ENCODE peak calls at places on chromosomes 4 and X, in six cellular contexts. One of them, this sample, is unnamed.

GRCh38 chrX:153384390-153384789 is 16.8 kb downstream of the PNMA6E start:
- DNase-seq in Kasumi-1: no peak
- DNase-seq in stimulated activated CD8-positive, alpha-beta memory T cell treated with anti-CD3 and anti-CD28 coated beads, Interleukin-7, amount 100 ng/mL, for 24 hours: no peak
- DNase-seq in ascending aorta: no peak
- DNase-seq in activated CD4-positive, alpha-beta T cell treated with anti-CD3 and anti-CD28 coated beads, Interleukin-2, amount 50 U/mL, for 1 hour: no peak
- DNase-seq in fibroblast of the conjunctiva: no peak
- DNase-seq in this sample: no peak

GRCh38 chr4:120921456-120922389 is 803 bp downstream of the PRDM5 start:
- DNase-seq in stimulated activated CD8-positive, alpha-beta memory T cell treated with anti-CD3 and anti-CD28 coated beads, Interleukin-7, amount 100 ng/mL, for 24 hours: peak
- DNase-seq in Kasumi-1: peak
- DNase-seq in fibroblast of the conjunctiva: peak
- DNase-seq in activated CD4-positive, alpha-beta T cell treated with anti-CD3 and anti-CD28 coated beads, Interleukin-2, amount 50 U/mL, for 1 hour: peak
- DNase-seq in ascending aorta: peak
- DNase-seq in this sample: peak

GRCh38 chr4:76589872-76590846 is 155.1 kb downstream of the SHROOM3 start:
- DNase-seq in stimulated activated CD8-positive, alpha-beta memory T cell treated with anti-CD3 and anti-CD28 coated beads, Interleukin-7, amount 100 ng/mL, for 24 hours: no peak
- DNase-seq in ascending aorta: peak
- DNase-seq in Kasumi-1: no peak
- DNase-seq in activated CD4-positive, alpha-beta T cell treated with anti-CD3 and anti-CD28 coated beads, Interleukin-2, amount 50 U/mL, for 1 hour: no peak
- DNase-seq in fibroblast of the conjunctiva: peak
- DNase-seq in this sample: peak

GRCh38 chr4:130542953-130543352 is 1447.0 kb downstream of the C4orf33 start:
- DNase-seq in ascending aorta: no peak
- DNase-seq in fibroblast of the conjunctiva: no peak
- DNase-seq in Kasumi-1: no peak
- DNase-seq in activated CD4-positive, alpha-beta T cell treated with anti-CD3 and anti-CD28 coated beads, Interleukin-2, amount 50 U/mL, for 1 hour: no peak
- DNase-seq in stimulated activated CD8-positive, alpha-beta memory T cell treated with anti-CD3 and anti-CD28 coated beads, Interleukin-7, amount 100 ng/mL, for 24 hours: no peak
- DNase-seq in this sample: no peak

GRCh38 chrX:13252726-13253125 is 67.1 kb downstream of the ATXN3L start:
- DNase-seq in activated CD4-positive, alpha-beta T cell treated with anti-CD3 and anti-CD28 coated beads, Interleukin-2, amount 50 U/mL, for 1 hour: no peak
- DNase-seq in ascending aorta: no peak
- DNase-seq in stimulated activated CD8-positive, alpha-beta memory T cell treated with anti-CD3 and anti-CD28 coated beads, Interleukin-7, amount 100 ng/mL, for 24 hours: no peak
- DNase-seq in fibroblast of the conjunctiva: no peak
- DNase-seq in Kasumi-1: no peak
- DNase-seq in this sample: no peak

GRCh38 chr4:125735107-125735506 is 420.4 kb downstream of the FAT4 start:
- DNase-seq in ascending aorta: no peak
- DNase-seq in Kasumi-1: no peak
- DNase-seq in activated CD4-positive, alpha-beta T cell treated with anti-CD3 and anti-CD28 coated beads, Interleukin-2, amount 50 U/mL, for 1 hour: no peak
- DNase-seq in fibroblast of the conjunctiva: peak
- DNase-seq in stimulated activated CD8-positive, alpha-beta memory T cell treated with anti-CD3 and anti-CD28 coated beads, Interleukin-7, amount 100 ng/mL, for 24 hours: no peak
- DNase-seq in this sample: peak

GRCh38 chrX:50448565-50448964 is 22.1 kb downstream of the DGKK start:
- DNase-seq in fibroblast of the conjunctiva: no peak
- DNase-seq in activated CD4-positive, alpha-beta T cell treated with anti-CD3 and anti-CD28 coated beads, Interleukin-2, amount 50 U/mL, for 1 hour: no peak
- DNase-seq in stimulated activated CD8-positive, alpha-beta memory T cell treated with anti-CD3 and anti-CD28 coated beads, Interleukin-7, amount 100 ng/mL, for 24 hours: no peak
- DNase-seq in ascending aorta: no peak
- DNase-seq in Kasumi-1: peak
- DNase-seq in this sample: no peak

GRCh38 chr4:119300388-119301131 is 21.4 kb downstream of the FABP2 start:
- DNase-seq in ascending aorta: peak
- DNase-seq in fibroblast of the conjunctiva: peak
- DNase-seq in stimulated activated CD8-positive, alpha-beta memory T cell treated with anti-CD3 and anti-CD28 coated beads, Interleukin-7, amount 100 ng/mL, for 24 hours: peak
- DNase-seq in Kasumi-1: no peak
- DNase-seq in activated CD4-positive, alpha-beta T cell treated with anti-CD3 and anti-CD28 coated beads, Interleukin-2, amount 50 U/mL, for 1 hour: peak
- DNase-seq in this sample: peak

GRCh38 chrX:96729868-96730643 is 45.4 kb downstream of the DIAPH2 start:
- DNase-seq in fibroblast of the conjunctiva: no peak
- DNase-seq in Kasumi-1: no peak
- DNase-seq in ascending aorta: no peak
- DNase-seq in activated CD4-positive, alpha-beta T cell treated with anti-CD3 and anti-CD28 coated beads, Interleukin-2, amount 50 U/mL, for 1 hour: no peak
- DNase-seq in stimulated activated CD8-positive, alpha-beta memory T cell treated with anti-CD3 and anti-CD28 coated beads, Interleukin-7, amount 100 ng/mL, for 24 hours: no peak
- DNase-seq in this sample: no peak

GRCh38 chr4:126004936-126005335 is 690.2 kb downstream of the FAT4 start:
- DNase-seq in stimulated activated CD8-positive, alpha-beta memory T cell treated with anti-CD3 and anti-CD28 coated beads, Interleukin-7, amount 100 ng/mL, for 24 hours: no peak
- DNase-seq in activated CD4-positive, alpha-beta T cell treated with anti-CD3 and anti-CD28 coated beads, Interleukin-2, amount 50 U/mL, for 1 hour: no peak
- DNase-seq in Kasumi-1: no peak
- DNase-seq in fibroblast of the conjunctiva: peak
- DNase-seq in ascending aorta: no peak
- DNase-seq in this sample: no peak

GRCh38 chr4:13367244-13367643 is 116.9 kb downstream of the RAB28 start:
- DNase-seq in Kasumi-1: no peak
- DNase-seq in stimulated activated CD8-positive, alpha-beta memory T cell treated with anti-CD3 and anti-CD28 coated beads, Interleukin-7, amount 100 ng/mL, for 24 hours: no peak
- DNase-seq in activated CD4-positive, alpha-beta T cell treated with anti-CD3 and anti-CD28 coated beads, Interleukin-2, amount 50 U/mL, for 1 hour: no peak
- DNase-seq in ascending aorta: no peak
- DNase-seq in fibroblast of the conjunctiva: no peak
- DNase-seq in this sample: no peak

GRCh38 chrX:50161143-50161542 is 39.7 kb downstream of the AKAP4 start:
- DNase-seq in fibroblast of the conjunctiva: no peak
- DNase-seq in Kasumi-1: no peak
- DNase-seq in stimulated activated CD8-positive, alpha-beta memory T cell treated with anti-CD3 and anti-CD28 coated beads, Interleukin-7, amount 100 ng/mL, for 24 hours: no peak
- DNase-seq in activated CD4-positive, alpha-beta T cell treated with anti-CD3 and anti-CD28 coated beads, Interleukin-2, amount 50 U/mL, for 1 hour: no peak
- DNase-seq in ascending aorta: no peak
- DNase-seq in this sample: no peak

GRCh38 chr4:147325566-147325965 is 155.3 kb upstream of the EDNRA start:
- DNase-seq in fibroblast of the conjunctiva: peak
- DNase-seq in activated CD4-positive, alpha-beta T cell treated with anti-CD3 and anti-CD28 coated beads, Interleukin-2, amount 50 U/mL, for 1 hour: no peak
- DNase-seq in ascending aorta: no peak
- DNase-seq in Kasumi-1: peak
- DNase-seq in stimulated activated CD8-positive, alpha-beta memory T cell treated with anti-CD3 and anti-CD28 coated beads, Interleukin-7, amount 100 ng/mL, for 24 hours: no peak
- DNase-seq in this sample: peak

GRCh38 chr4:168221298-168221697 is 97.3 kb downstream of the DDX60 start:
- DNase-seq in stimulated activated CD8-positive, alpha-beta memory T cell treated with anti-CD3 and anti-CD28 coated beads, Interleukin-7, amount 100 ng/mL, for 24 hours: no peak
- DNase-seq in ascending aorta: no peak
- DNase-seq in Kasumi-1: no peak
- DNase-seq in fibroblast of the conjunctiva: peak
- DNase-seq in activated CD4-positive, alpha-beta T cell treated with anti-CD3 and anti-CD28 coated beads, Interleukin-2, amount 50 U/mL, for 1 hour: no peak
- DNase-seq in this sample: peak

GRCh38 chr4:89303989-89304388 is 3.6 kb downstream of the GPRIN3 start:
- DNase-seq in ascending aorta: no peak
- DNase-seq in Kasumi-1: peak
- DNase-seq in fibroblast of the conjunctiva: no peak
- DNase-seq in activated CD4-positive, alpha-beta T cell treated with anti-CD3 and anti-CD28 coated beads, Interleukin-2, amount 50 U/mL, for 1 hour: no peak
- DNase-seq in stimulated activated CD8-positive, alpha-beta memory T cell treated with anti-CD3 and anti-CD28 coated beads, Interleukin-7, amount 100 ng/mL, for 24 hours: no peak
- DNase-seq in this sample: no peak

GRCh38 chrX:17291998-17292658 is 82.9 kb upstream of the NHS start:
- DNase-seq in Kasumi-1: no peak
- DNase-seq in fibroblast of the conjunctiva: no peak
- DNase-seq in stimulated activated CD8-positive, alpha-beta memory T cell treated with anti-CD3 and anti-CD28 coated beads, Interleukin-7, amount 100 ng/mL, for 24 hours: no peak
- DNase-seq in activated CD4-positive, alpha-beta T cell treated with anti-CD3 and anti-CD28 coated beads, Interleukin-2, amount 50 U/mL, for 1 hour: no peak
- DNase-seq in ascending aorta: no peak
- DNase-seq in this sample: no peak

GRCh38 chrX:150299579-150299978 is 63.5 kb upstream of the MAMLD1 start:
- DNase-seq in fibroblast of the conjunctiva: no peak
- DNase-seq in stimulated activated CD8-positive, alpha-beta memory T cell treated with anti-CD3 and anti-CD28 coated beads, Interleukin-7, amount 100 ng/mL, for 24 hours: no peak
- DNase-seq in activated CD4-positive, alpha-beta T cell treated with anti-CD3 and anti-CD28 coated beads, Interleukin-2, amount 50 U/mL, for 1 hour: no peak
- DNase-seq in Kasumi-1: no peak
- DNase-seq in ascending aorta: no peak
- DNase-seq in this sample: no peak

This sample was measured in skeletal muscle cell.